ENCODE peak calls at places on chromosomes 16 and 17, in six cellular contexts. K, U, F, E, I and P are unnamed samples.

GRCh38 chr17:67488161-67488560 is 111.1 kb downstream of the PITPNC1 start:
- DNase-seq in K (no peak), U (no peak), F (no peak), E (no peak), I (peak; percentile 35), P (no peak)

GRCh38 chr16:78461496-78461938 is 362.1 kb downstream of the WWOX start:
- DNase-seq in K (no peak), U (no peak), F (no peak), E (no peak), I (no peak), P (no peak)

GRCh38 chr16:3171855-3172593 is 16.0 kb upstream of the OR1F1 start:
- DNase-seq in K (no peak), U (peak; percentile 76), F (peak; percentile 45), E (no peak), I (peak; percentile 87), P (peak; percentile 99)

GRCh38 chr17:58911741-58912343 is 156.2 kb downstream of the PPM1E start:
- DNase-seq in K (no peak), U (no peak), F (no peak), E (no peak), I (peak; percentile 62), P (peak; percentile 24)

GRCh38 chr17:71919896-71920295 is 200.9 kb upstream of the SOX9 start:
- DNase-seq in K (no peak), U (no peak), F (no peak), E (no peak), I (no peak), P (no peak)

GRCh38 chr16:27264151-27264550 is 4.4 kb downstream of the NSMCE1 start:
- DNase-seq in K (no peak), U (peak; percentile 88), F (peak; percentile 82), E (no peak), I (no peak), P (peak; percentile 60)

GRCh38 chr16:88316941-88317618 is 65.7 kb upstream of the ZNF469 start:
- DNase-seq in K (no peak), U (no peak), F (no peak), E (no peak), I (no peak), P (no peak)

GRCh38 chr17:67970783-67971182 is 25.5 kb downstream of the C17orf58 start:
- DNase-seq in K (no peak), U (no peak), F (no peak), E (no peak), I (no peak), P (no peak)

GRCh38 chr16:87278191-87279093 is 38.8 kb downstream of the C16orf95 start:
- DNase-seq in K (peak; percentile 65), U (peak; percentile 77), F (peak; percentile 70), E (peak; percentile 77), I (peak; percentile 94), P (peak; percentile 85)

GRCh38 chr17:51860934-51861561 is 297.5 kb downstream of the CA10 start:
- DNase-seq in K (peak; percentile 64), U (no peak), F (no peak), E (peak; percentile 43), I (peak; percentile 88), P (peak; percentile 77)

DNA sequence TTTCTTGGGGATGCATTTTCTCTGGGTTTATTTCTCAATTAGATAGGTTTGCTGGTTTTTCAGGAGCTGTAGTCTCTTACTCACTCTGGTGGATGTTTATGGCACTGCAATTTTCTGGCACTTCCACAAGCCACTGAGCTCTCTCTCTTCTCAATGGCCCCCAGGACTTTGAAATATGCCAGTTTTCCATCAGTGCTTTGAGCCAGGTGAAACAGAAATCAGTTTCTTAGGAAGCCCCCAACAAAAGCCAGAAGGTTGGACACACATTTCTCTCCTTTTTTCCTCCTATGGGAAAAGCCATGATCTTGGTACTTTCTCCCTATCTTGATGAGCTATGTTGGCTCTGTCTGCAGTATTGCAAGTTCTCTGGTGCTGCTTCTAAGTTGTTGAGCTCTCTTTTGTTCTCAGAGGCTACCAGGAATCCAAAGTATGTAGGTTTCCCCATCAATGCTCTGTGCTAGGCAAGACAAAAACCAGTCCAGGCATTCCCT is 90.7 kb upstream of the SMIM36 start:
- DNase-seq in K (peak; percentile 71), U (peak; percentile 61), F (peak; percentile 68), E (peak; percentile 21), I (peak; percentile 76), P (peak; percentile 93)
- H2BK15ac ChIP-seq in K (no peak overlapping the region), U (peak overlapping the region; percentile 50), F (no peak overlapping the region), E (no peak overlapping the region), I (no peak overlapping the region), P (no peak overlapping the region)

GRCh38 chr17:66002063-66002585 is 189.8 kb downstream of the CEP112 start:
- DNase-seq in K (no peak), U (no peak), F (no peak), E (no peak), I (no peak), P (no peak)
- H2BK15ac ChIP-seq in K (no peak overlapping the region), U (no peak overlapping the region), F (no peak overlapping the region), E (no peak overlapping the region), I (no peak overlapping the region), P (no peak overlapping the region)

DNA sequence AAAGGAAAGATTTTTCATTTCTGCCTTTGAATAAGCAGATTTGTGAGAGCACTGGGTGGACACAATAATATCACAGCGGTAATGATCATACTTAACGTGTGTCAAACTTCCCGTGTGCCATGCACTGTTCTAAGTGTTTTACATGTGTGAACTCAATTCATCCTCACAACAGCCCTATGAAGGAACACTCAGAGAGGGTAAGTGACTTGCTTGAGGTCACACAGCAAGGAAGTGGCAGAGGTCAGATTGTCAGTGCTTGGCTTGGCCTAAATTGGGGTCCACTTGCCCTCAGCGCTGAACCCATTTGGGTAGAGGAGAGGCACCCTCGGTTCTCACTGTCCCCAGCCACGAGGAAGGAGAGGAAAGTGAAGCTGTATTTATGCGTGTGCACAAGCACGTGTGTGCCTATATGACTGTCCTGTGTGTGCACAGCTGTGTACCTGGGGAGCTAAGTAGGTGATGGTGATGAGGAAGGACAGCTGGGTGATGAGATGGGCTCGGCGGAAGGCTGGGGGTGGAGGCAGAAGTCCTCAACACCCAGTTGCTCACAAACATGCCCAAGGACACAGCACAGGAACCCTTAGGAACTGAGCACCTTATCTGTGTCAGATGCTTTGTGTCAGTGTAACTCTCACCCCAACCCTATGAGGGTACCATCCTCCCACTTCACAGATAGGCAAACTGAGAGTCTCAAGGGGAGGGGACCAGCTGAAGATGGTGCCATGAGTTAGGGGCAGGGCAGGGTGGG is 9.8 kb upstream of the ADGRG3 start:
- DNase-seq in K (no peak), U (no peak), F (no peak), E (no peak), I (no peak), P (no peak)
- H2BK15ac ChIP-seq in K (no peak overlapping the region), U (no peak overlapping the region), F (no peak overlapping the region), E (no peak overlapping the region), I (no peak overlapping the region), P (no peak overlapping the region)

GRCh38 chr17:996554-997344 is at the start of gene TIMM22:
- DNase-seq in K (peak; percentile 98), U (peak; percentile 97), F (peak; percentile 99), E (peak; percentile 94), I (peak; percentile 99), P (peak; percentile 99)
- H2BK15ac ChIP-seq in K (peak within 1 kb of the TSS; percentile 28), U (peak within 1 kb of the TSS; percentile 90), F (peak within 1 kb of the TSS; percentile 77), E (peak within 1 kb of the TSS; percentile 36), I (no peak within 1 kb of the TSS), P (no peak within 1 kb of the TSS)

DNA sequence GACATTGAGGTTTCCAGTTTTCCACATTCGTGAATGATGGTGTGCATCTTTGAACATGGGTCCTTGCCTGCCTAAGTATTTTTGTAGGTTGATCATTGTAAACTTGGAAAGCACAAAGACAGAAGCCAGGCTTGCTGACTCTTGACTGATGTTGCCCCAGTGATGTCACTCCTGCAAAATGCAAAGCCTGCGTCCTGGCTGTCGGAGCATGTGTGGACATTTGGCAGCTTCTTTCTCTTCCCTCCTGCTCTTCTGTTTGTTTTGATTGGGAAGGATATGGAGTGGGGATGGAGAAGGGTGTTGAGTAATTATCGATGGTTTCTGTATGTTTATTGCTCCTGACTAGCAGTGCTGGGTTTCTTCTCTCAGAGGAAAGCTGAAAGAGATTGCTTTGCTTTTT is 3.2 kb downstream of the NDE1 start:
- DNase-seq in K (no peak), U (peak; percentile 97), F (peak; percentile 92), E (no peak), I (no peak), P (peak; percentile 27)
- H2BK15ac ChIP-seq in K (no peak overlapping the region), U (no peak overlapping the region), F (no peak overlapping the region), E (no peak overlapping the region), I (no peak overlapping the region), P (no peak overlapping the region)

DNA sequence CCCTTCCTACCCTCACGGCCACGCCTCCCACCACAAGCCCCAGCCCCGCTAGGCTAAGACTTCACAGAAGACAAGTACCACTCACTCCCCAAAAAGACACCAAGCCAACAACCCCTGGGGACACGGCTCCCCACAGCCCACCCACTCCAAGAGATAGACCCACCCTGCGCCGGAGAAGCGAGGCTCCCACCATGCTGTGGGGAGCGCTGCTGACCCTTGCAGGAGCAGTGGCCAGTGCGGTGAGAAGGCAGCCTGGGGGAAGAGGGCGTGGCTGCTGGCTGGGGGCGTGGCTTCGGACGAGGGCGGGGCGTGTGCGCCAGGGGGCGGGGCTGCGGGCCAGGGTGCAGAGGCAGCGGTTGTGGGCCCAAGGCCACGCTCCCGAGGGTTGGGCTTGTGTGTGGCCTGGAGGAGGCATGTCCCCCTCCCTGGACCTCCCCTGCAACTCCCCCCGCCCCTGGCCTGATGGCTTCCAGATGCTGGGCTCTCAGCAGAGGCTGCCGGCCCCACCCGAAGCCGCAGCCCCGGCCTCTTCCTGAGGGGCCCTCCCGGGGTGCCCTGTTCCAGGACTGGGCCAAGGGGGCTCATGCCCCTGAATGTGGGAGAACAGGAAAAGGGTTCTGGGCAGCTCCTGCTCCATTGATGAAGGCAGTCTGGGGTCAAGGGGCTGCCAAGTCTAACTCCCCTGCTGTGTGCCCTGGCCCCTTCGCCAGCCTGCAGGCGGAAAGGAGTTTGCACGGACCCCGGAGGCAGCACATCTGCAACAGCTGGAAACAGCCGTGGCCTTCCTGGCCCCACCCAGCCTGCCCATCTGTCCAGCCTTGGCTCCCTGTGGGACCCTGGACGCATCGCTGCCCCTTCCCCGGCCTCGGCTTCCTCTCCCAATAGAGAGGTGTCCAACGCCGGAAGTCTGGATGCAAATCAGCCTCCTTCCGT is 9.1 kb downstream of the TFAP4 start:
- DNase-seq in K (peak; percentile 48), U (peak; percentile 86), F (peak; percentile 94), E (no peak), I (peak; percentile 95), P (peak; percentile 88)
- H2BK15ac ChIP-seq in K (no peak overlapping the region), U (no peak overlapping the region), F (peak overlapping the region; percentile 92), E (peak overlapping the region; percentile 29), I (no peak overlapping the region), P (no peak overlapping the region)

DNA sequence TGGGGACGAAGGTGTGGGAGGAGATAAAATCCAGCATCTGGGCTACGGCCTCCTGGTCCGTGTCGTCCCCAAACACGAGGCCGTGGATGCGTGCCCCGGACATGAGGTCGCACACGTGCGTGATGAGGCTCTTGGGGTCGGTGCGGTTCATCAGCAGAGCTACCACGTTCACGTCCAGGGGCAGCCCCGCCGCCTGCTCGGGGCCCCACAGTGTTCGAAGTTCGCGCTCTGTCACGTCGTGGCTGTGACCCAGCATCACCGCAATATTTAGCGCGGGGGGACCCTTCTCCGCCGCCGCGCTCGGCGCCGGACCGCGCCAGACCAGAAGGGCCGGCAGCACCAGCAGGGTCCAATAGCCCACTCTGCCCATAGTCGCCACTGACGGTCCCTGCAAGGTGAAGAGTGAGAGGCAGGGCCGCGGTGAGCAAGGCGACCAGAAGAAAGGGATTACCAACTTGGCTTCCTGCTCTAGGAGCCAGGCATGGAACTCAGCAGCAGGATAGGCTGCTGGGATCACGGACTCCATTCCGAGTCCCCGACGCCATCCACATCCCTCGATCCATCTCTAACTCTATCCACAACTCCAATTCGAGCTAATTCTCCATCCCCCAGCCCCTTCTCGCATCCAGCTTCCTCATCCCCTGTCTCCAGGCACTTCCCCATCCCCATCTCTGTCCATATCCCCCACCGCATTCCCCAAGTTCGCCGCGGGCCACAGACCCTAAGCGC is 2.0 kb downstream of the GRIN2A start:
- DNase-seq in K (no peak), U (no peak), F (no peak), E (no peak), I (no peak), P (no peak)
- H2BK15ac ChIP-seq in K (peak overlapping the region; percentile 74), U (no peak overlapping the region), F (no peak overlapping the region), E (no peak overlapping the region), I (no peak overlapping the region), P (no peak overlapping the region)